ENCODE peak calls at places on chromosomes 4 and X, in six cellular contexts. One of them, this sample, is unnamed.
A peak's percentile ranks its signal among the peaks of the same experiment; 100 is the strongest.

GRCh38 chrX:22325091-22325490 is 52.4 kb downstream of the CBLL2 start:
- DNase-seq in OCI-M1: peak; percentile 29
- DNase-seq in stimulated activated CD8-positive, alpha-beta memory T cell treated with anti-CD3 and anti-CD28 coated beads, Interleukin-15, amount 100 ng/mL, for 24 hours: no peak
- DNase-seq in tibial nerve: no peak
- DNase-seq in C1 segment of cervical spinal cord: no peak
- DNase-seq in body of pancreas: no peak
- DNase-seq in this sample: no peak

GRCh38 chr4:74886490-74886889 is 46.4 kb upstream of the PARM1 start:
- DNase-seq in OCI-M1: no peak
- DNase-seq in stimulated activated CD8-positive, alpha-beta memory T cell treated with anti-CD3 and anti-CD28 coated beads, Interleukin-15, amount 100 ng/mL, for 24 hours: no peak
- DNase-seq in tibial nerve: no peak
- DNase-seq in C1 segment of cervical spinal cord: no peak
- DNase-seq in body of pancreas: no peak
- DNase-seq in this sample: peak; percentile 96

GRCh38 chrX:149036086-149036485 is 469.0 kb downstream of the IDS start:
- DNase-seq in OCI-M1: no peak
- DNase-seq in stimulated activated CD8-positive, alpha-beta memory T cell treated with anti-CD3 and anti-CD28 coated beads, Interleukin-15, amount 100 ng/mL, for 24 hours: no peak
- DNase-seq in tibial nerve: peak; percentile 5
- DNase-seq in C1 segment of cervical spinal cord: no peak
- DNase-seq in body of pancreas: no peak
- DNase-seq in this sample: no peak

GRCh38 chrX:85544609-85545008 is 165.1 kb upstream of the POF1B start:
- DNase-seq in OCI-M1: peak; percentile 34
- DNase-seq in stimulated activated CD8-positive, alpha-beta memory T cell treated with anti-CD3 and anti-CD28 coated beads, Interleukin-15, amount 100 ng/mL, for 24 hours: no peak
- DNase-seq in tibial nerve: no peak
- DNase-seq in C1 segment of cervical spinal cord: no peak
- DNase-seq in body of pancreas: no peak
- DNase-seq in this sample: no peak

GRCh38 chr4:63556332-63556731 is 852.9 kb downstream of the TECRL start:
- DNase-seq in OCI-M1: no peak
- DNase-seq in stimulated activated CD8-positive, alpha-beta memory T cell treated with anti-CD3 and anti-CD28 coated beads, Interleukin-15, amount 100 ng/mL, for 24 hours: no peak
- DNase-seq in tibial nerve: no peak
- DNase-seq in C1 segment of cervical spinal cord: no peak
- DNase-seq in body of pancreas: no peak
- DNase-seq in this sample: no peak

GRCh38 chrX:110678591-110678990 is 117.0 kb downstream of the CHRDL1 start:
- DNase-seq in OCI-M1: no peak
- DNase-seq in stimulated activated CD8-positive, alpha-beta memory T cell treated with anti-CD3 and anti-CD28 coated beads, Interleukin-15, amount 100 ng/mL, for 24 hours: no peak
- DNase-seq in tibial nerve: no peak
- DNase-seq in C1 segment of cervical spinal cord: no peak
- DNase-seq in body of pancreas: no peak
- DNase-seq in this sample: no peak

GRCh38 chr4:8394125-8394524 is 46.4 kb downstream of the ACOX3 start:
- DNase-seq in OCI-M1: no peak
- DNase-seq in stimulated activated CD8-positive, alpha-beta memory T cell treated with anti-CD3 and anti-CD28 coated beads, Interleukin-15, amount 100 ng/mL, for 24 hours: no peak
- DNase-seq in tibial nerve: peak; percentile 59
- DNase-seq in C1 segment of cervical spinal cord: peak; percentile 66
- DNase-seq in body of pancreas: no peak
- DNase-seq in this sample: no peak

GRCh38 chr4:31228068-31228467 is 507.9 kb downstream of the PCDH7 start:
- DNase-seq in OCI-M1: no peak
- DNase-seq in stimulated activated CD8-positive, alpha-beta memory T cell treated with anti-CD3 and anti-CD28 coated beads, Interleukin-15, amount 100 ng/mL, for 24 hours: no peak
- DNase-seq in tibial nerve: no peak
- DNase-seq in C1 segment of cervical spinal cord: no peak
- DNase-seq in body of pancreas: no peak
- DNase-seq in this sample: no peak

GRCh38 chr4:181662383-181662782 is 580.8 kb upstream of the TENM3 start:
- DNase-seq in OCI-M1: no peak
- DNase-seq in stimulated activated CD8-positive, alpha-beta memory T cell treated with anti-CD3 and anti-CD28 coated beads, Interleukin-15, amount 100 ng/mL, for 24 hours: no peak
- DNase-seq in tibial nerve: no peak
- DNase-seq in C1 segment of cervical spinal cord: peak; percentile 17
- DNase-seq in body of pancreas: no peak
- DNase-seq in this sample: no peak

GRCh38 chr4:3851211-3851610 is 85.0 kb downstream of the ADRA2C start:
- DNase-seq in OCI-M1: no peak
- DNase-seq in stimulated activated CD8-positive, alpha-beta memory T cell treated with anti-CD3 and anti-CD28 coated beads, Interleukin-15, amount 100 ng/mL, for 24 hours: no peak
- DNase-seq in tibial nerve: no peak
- DNase-seq in C1 segment of cervical spinal cord: no peak
- DNase-seq in body of pancreas: no peak
- DNase-seq in this sample: peak; percentile 80